ENCODE peak calls at places on chromosomes 11 and 22, in nine cellular contexts. One of them, this sample, is unnamed.

GRCh38 chr11:10257478-10257877 is 36.5 kb downstream of the SBF2 start:
- DNase-seq in activated effector memory CD4-positive, alpha-beta T cell treated with Interleukin-2 at 50 U/mL for 16 hours: no peak
- DNase-seq in amniotic stem cell: no peak
- DNase-seq in NCI-H2081: no peak
- DNase-seq in IMR-90: no peak
- DNase-seq in cortex of kidney: no peak
- DNase-seq in amygdala: no peak
- DNase-seq in A172: no peak
- DNase-seq in epithelial cell of esophagus: no peak
- DNase-seq in this sample: no peak

GRCh38 chr11:64852804-64853520 is 8.5 kb upstream of the CDC42BPG start:
- DNase-seq in activated effector memory CD4-positive, alpha-beta T cell treated with Interleukin-2 at 50 U/mL for 16 hours: no peak
- DNase-seq in amniotic stem cell: no peak
- DNase-seq in NCI-H2081: no peak
- DNase-seq in IMR-90: no peak
- DNase-seq in cortex of kidney: no peak
- DNase-seq in amygdala: no peak
- DNase-seq in A172: no peak
- DNase-seq in epithelial cell of esophagus: no peak
- DNase-seq in this sample: no peak

GRCh38 chr22:39456262-39457046 is at the start of gene MGAT3:
- DNase-seq in activated effector memory CD4-positive, alpha-beta T cell treated with Interleukin-2 at 50 U/mL for 16 hours: no peak
- DNase-seq in amniotic stem cell: no peak
- DNase-seq in NCI-H2081: no peak
- DNase-seq in IMR-90: no peak
- DNase-seq in cortex of kidney: no peak
- DNase-seq in amygdala: no peak
- DNase-seq in A172: no peak
- DNase-seq in epithelial cell of esophagus: no peak
- DNase-seq in this sample: no peak

GRCh38 chr11:19953909-19954308 is 206.4 kb downstream of the DBX1 start:
- DNase-seq in activated effector memory CD4-positive, alpha-beta T cell treated with Interleukin-2 at 50 U/mL for 16 hours: no peak
- DNase-seq in amniotic stem cell: peak; percentile 52
- DNase-seq in NCI-H2081: peak; percentile 49
- DNase-seq in IMR-90: peak; percentile 91
- DNase-seq in cortex of kidney: no peak
- DNase-seq in amygdala: no peak
- DNase-seq in A172: peak; percentile 83
- DNase-seq in epithelial cell of esophagus: peak; percentile 73
- DNase-seq in this sample: peak; percentile 33

GRCh38 chr11:73333626-73334199 is 25.6 kb downstream of the ARHGEF17 start:
- DNase-seq in activated effector memory CD4-positive, alpha-beta T cell treated with Interleukin-2 at 50 U/mL for 16 hours: no peak
- DNase-seq in amniotic stem cell: no peak
- DNase-seq in NCI-H2081: no peak
- DNase-seq in IMR-90: no peak
- DNase-seq in cortex of kidney: no peak
- DNase-seq in amygdala: no peak
- DNase-seq in A172: no peak
- DNase-seq in epithelial cell of esophagus: no peak
- DNase-seq in this sample: no peak

GRCh38 chr11:19076744-19077589 is 16.4 kb upstream of the MRGPRX2 start:
- DNase-seq in activated effector memory CD4-positive, alpha-beta T cell treated with Interleukin-2 at 50 U/mL for 16 hours: peak; percentile 32
- DNase-seq in amniotic stem cell: peak; percentile 20
- DNase-seq in NCI-H2081: peak; percentile 39
- DNase-seq in IMR-90: peak; percentile 19
- DNase-seq in cortex of kidney: no peak
- DNase-seq in amygdala: peak; percentile 37
- DNase-seq in A172: peak; percentile 56
- DNase-seq in epithelial cell of esophagus: peak; percentile 58
- DNase-seq in this sample: no peak

GRCh38 chr22:47878460-47878859 is 1116.0 kb downstream of the TBC1D22A start:
- DNase-seq in activated effector memory CD4-positive, alpha-beta T cell treated with Interleukin-2 at 50 U/mL for 16 hours: no peak
- DNase-seq in amniotic stem cell: no peak
- DNase-seq in NCI-H2081: no peak
- DNase-seq in IMR-90: no peak
- DNase-seq in cortex of kidney: no peak
- DNase-seq in amygdala: no peak
- DNase-seq in A172: no peak
- DNase-seq in epithelial cell of esophagus: no peak
- DNase-seq in this sample: no peak

GRCh38 chr11:76197941-76198640 is 8.2 kb downstream of the WNT11 start:
- DNase-seq in activated effector memory CD4-positive, alpha-beta T cell treated with Interleukin-2 at 50 U/mL for 16 hours: no peak
- DNase-seq in amniotic stem cell: no peak
- DNase-seq in NCI-H2081: no peak
- DNase-seq in IMR-90: no peak
- DNase-seq in cortex of kidney: no peak
- DNase-seq in amygdala: no peak
- DNase-seq in A172: no peak
- DNase-seq in epithelial cell of esophagus: peak; percentile 25
- DNase-seq in this sample: no peak

GRCh38 chr11:70705930-70706329 is 307.6 kb downstream of the CTTN start:
- DNase-seq in activated effector memory CD4-positive, alpha-beta T cell treated with Interleukin-2 at 50 U/mL for 16 hours: no peak
- DNase-seq in amniotic stem cell: no peak
- DNase-seq in NCI-H2081: no peak
- DNase-seq in IMR-90: no peak
- DNase-seq in cortex of kidney: no peak
- DNase-seq in amygdala: no peak
- DNase-seq in A172: no peak
- DNase-seq in epithelial cell of esophagus: no peak
- DNase-seq in this sample: no peak

GRCh38 chr11:12950681-12951080 is 58.4 kb upstream of the RASSF10 start:
- DNase-seq in activated effector memory CD4-positive, alpha-beta T cell treated with Interleukin-2 at 50 U/mL for 16 hours: no peak
- DNase-seq in amniotic stem cell: no peak
- DNase-seq in NCI-H2081: no peak
- DNase-seq in IMR-90: peak; percentile 43
- DNase-seq in cortex of kidney: no peak
- DNase-seq in amygdala: no peak
- DNase-seq in A172: no peak
- DNase-seq in epithelial cell of esophagus: peak; percentile 23
- DNase-seq in this sample: no peak

GRCh38 chr11:88231894-88232482 is 56.7 kb upstream of the RAB38 start:
- DNase-seq in activated effector memory CD4-positive, alpha-beta T cell treated with Interleukin-2 at 50 U/mL for 16 hours: no peak
- DNase-seq in amniotic stem cell: no peak
- DNase-seq in NCI-H2081: peak; percentile 29
- DNase-seq in IMR-90: peak; percentile 40
- DNase-seq in cortex of kidney: no peak
- DNase-seq in amygdala: no peak
- DNase-seq in A172: peak; percentile 11
- DNase-seq in epithelial cell of esophagus: peak; percentile 56
- DNase-seq in this sample: no peak

GRCh38 chr11:14974723-14975587 is 2.8 kb upstream of the CALCA start:
- DNase-seq in activated effector memory CD4-positive, alpha-beta T cell treated with Interleukin-2 at 50 U/mL for 16 hours: peak; percentile 38
- DNase-seq in amniotic stem cell: no peak
- DNase-seq in NCI-H2081: no peak
- DNase-seq in IMR-90: peak; percentile 20
- DNase-seq in cortex of kidney: no peak
- DNase-seq in amygdala: no peak
- DNase-seq in A172: no peak
- DNase-seq in epithelial cell of esophagus: peak; percentile 68
- DNase-seq in this sample: no peak

GRCh38 chr22:41181349-41182241 is 23.5 kb upstream of the L3MBTL2 start:
- DNase-seq in activated effector memory CD4-positive, alpha-beta T cell treated with Interleukin-2 at 50 U/mL for 16 hours: no peak
- DNase-seq in amniotic stem cell: no peak
- DNase-seq in NCI-H2081: peak; percentile 7
- DNase-seq in IMR-90: peak; percentile 66
- DNase-seq in cortex of kidney: no peak
- DNase-seq in amygdala: no peak
- DNase-seq in A172: peak; percentile 46
- DNase-seq in epithelial cell of esophagus: peak; percentile 85
- DNase-seq in this sample: no peak

GRCh38 chr22:50498322-50498861 is 9.1 kb downstream of the LMF2 start:
- DNase-seq in activated effector memory CD4-positive, alpha-beta T cell treated with Interleukin-2 at 50 U/mL for 16 hours: peak; percentile 59
- DNase-seq in amniotic stem cell: no peak
- DNase-seq in NCI-H2081: peak; percentile 67
- DNase-seq in IMR-90: peak; percentile 51
- DNase-seq in cortex of kidney: no peak
- DNase-seq in amygdala: peak; percentile 17
- DNase-seq in A172: peak; percentile 64
- DNase-seq in epithelial cell of esophagus: peak; percentile 73
- DNase-seq in this sample: peak; percentile 18

GRCh38 chr11:45843158-45843924 is 3.9 kb upstream of the CRY2 start:
- DNase-seq in activated effector memory CD4-positive, alpha-beta T cell treated with Interleukin-2 at 50 U/mL for 16 hours: peak; percentile 74
- DNase-seq in amniotic stem cell: peak; percentile 86
- DNase-seq in NCI-H2081: peak; percentile 90
- DNase-seq in IMR-90: peak; percentile 83
- DNase-seq in cortex of kidney: no peak
- DNase-seq in amygdala: peak; percentile 76
- DNase-seq in A172: peak; percentile 85
- DNase-seq in epithelial cell of esophagus: peak; percentile 88
- DNase-seq in this sample: peak; percentile 86

GRCh38 chr11:12110714-12111481 is 508 bp downstream of the MICAL2 start:
- DNase-seq in activated effector memory CD4-positive, alpha-beta T cell treated with Interleukin-2 at 50 U/mL for 16 hours: no peak
- DNase-seq in amniotic stem cell: no peak
- DNase-seq in NCI-H2081: peak; percentile 40
- DNase-seq in IMR-90: no peak
- DNase-seq in cortex of kidney: no peak
- DNase-seq in amygdala: peak; percentile 41
- DNase-seq in A172: no peak
- DNase-seq in epithelial cell of esophagus: no peak
- DNase-seq in this sample: no peak

GRCh38 chr11:82195251-82195650 is 538.4 kb downstream of the FAM181B start:
- DNase-seq in activated effector memory CD4-positive, alpha-beta T cell treated with Interleukin-2 at 50 U/mL for 16 hours: no peak
- DNase-seq in amniotic stem cell: no peak
- DNase-seq in NCI-H2081: no peak
- DNase-seq in IMR-90: no peak
- DNase-seq in cortex of kidney: no peak
- DNase-seq in amygdala: no peak
- DNase-seq in A172: no peak
- DNase-seq in epithelial cell of esophagus: no peak
- DNase-seq in this sample: no peak

GRCh38 chr11:70203749-70204465 is 811 bp downstream of the FADD start:
- DNase-seq in activated effector memory CD4-positive, alpha-beta T cell treated with Interleukin-2 at 50 U/mL for 16 hours: peak; percentile 78
- DNase-seq in amniotic stem cell: peak; percentile 73
- DNase-seq in NCI-H2081: peak; percentile 19
- DNase-seq in IMR-90: peak; percentile 86
- DNase-seq in cortex of kidney: no peak
- DNase-seq in amygdala: no peak
- DNase-seq in A172: peak; percentile 91
- DNase-seq in epithelial cell of esophagus: peak; percentile 94
- DNase-seq in this sample: no peak

GRCh38 chr11:119782021-119782420 is 53.0 kb upstream of the NECTIN1 start:
- DNase-seq in activated effector memory CD4-positive, alpha-beta T cell treated with Interleukin-2 at 50 U/mL for 16 hours: no peak
- DNase-seq in amniotic stem cell: no peak
- DNase-seq in NCI-H2081: no peak
- DNase-seq in IMR-90: no peak
- DNase-seq in cortex of kidney: no peak
- DNase-seq in amygdala: no peak
- DNase-seq in A172: no peak
- DNase-seq in epithelial cell of esophagus: no peak
- DNase-seq in this sample: no peak

GRCh38 chr11:62664405-62665074 is 470 bp downstream of the C11orf98 start:
- DNase-seq in activated effector memory CD4-positive, alpha-beta T cell treated with Interleukin-2 at 50 U/mL for 16 hours: no peak
- DNase-seq in amniotic stem cell: peak; percentile 66
- DNase-seq in NCI-H2081: peak; percentile 64
- DNase-seq in IMR-90: peak; percentile 50
- DNase-seq in cortex of kidney: no peak
- DNase-seq in amygdala: peak; percentile 49
- DNase-seq in A172: peak; percentile 59
- DNase-seq in epithelial cell of esophagus: peak; percentile 81
- DNase-seq in this sample: no peak

GRCh38 chr11:4589024-4589423 is 4.8 kb upstream of the OR52I1 start:
- DNase-seq in activated effector memory CD4-positive, alpha-beta T cell treated with Interleukin-2 at 50 U/mL for 16 hours: no peak
- DNase-seq in amniotic stem cell: no peak
- DNase-seq in NCI-H2081: no peak
- DNase-seq in IMR-90: no peak
- DNase-seq in cortex of kidney: no peak
- DNase-seq in amygdala: no peak
- DNase-seq in A172: no peak
- DNase-seq in epithelial cell of esophagus: no peak
- DNase-seq in this sample: no peak

GRCh38 chr11:121606354-121606753 is 153.6 kb upstream of the SORL1-AS1 start:
- DNase-seq in activated effector memory CD4-positive, alpha-beta T cell treated with Interleukin-2 at 50 U/mL for 16 hours: no peak
- DNase-seq in amniotic stem cell: no peak
- DNase-seq in NCI-H2081: no peak
- DNase-seq in IMR-90: peak; percentile 23
- DNase-seq in cortex of kidney: no peak
- DNase-seq in amygdala: no peak
- DNase-seq in A172: peak; percentile 28
- DNase-seq in epithelial cell of esophagus: no peak
- DNase-seq in this sample: no peak

GRCh38 chr22:37229805-37230672 is 14.0 kb downstream of the RAC2 start:
- DNase-seq in activated effector memory CD4-positive, alpha-beta T cell treated with Interleukin-2 at 50 U/mL for 16 hours: peak; percentile 85
- DNase-seq in amniotic stem cell: no peak
- DNase-seq in NCI-H2081: no peak
- DNase-seq in IMR-90: peak; percentile 51
- DNase-seq in cortex of kidney: no peak
- DNase-seq in amygdala: no peak
- DNase-seq in A172: peak; percentile 80
- DNase-seq in epithelial cell of esophagus: peak; percentile 72
- DNase-seq in this sample: no peak

GRCh38 chr11:114216804-114217195 is 79.4 kb upstream of the NNMT start:
- DNase-seq in activated effector memory CD4-positive, alpha-beta T cell treated with Interleukin-2 at 50 U/mL for 16 hours: no peak
- DNase-seq in amniotic stem cell: no peak
- DNase-seq in NCI-H2081: no peak
- DNase-seq in IMR-90: no peak
- DNase-seq in cortex of kidney: no peak
- DNase-seq in amygdala: no peak
- DNase-seq in A172: no peak
- DNase-seq in epithelial cell of esophagus: no peak
- DNase-seq in this sample: no peak

GRCh38 chr22:45154383-45154782 is 9.3 kb upstream of the NUP50 start:
- DNase-seq in activated effector memory CD4-positive, alpha-beta T cell treated with Interleukin-2 at 50 U/mL for 16 hours: no peak
- DNase-seq in amniotic stem cell: no peak
- DNase-seq in NCI-H2081: no peak
- DNase-seq in IMR-90: peak; percentile 67
- DNase-seq in cortex of kidney: no peak
- DNase-seq in amygdala: no peak
- DNase-seq in A172: peak; percentile 41
- DNase-seq in epithelial cell of esophagus: peak; percentile 58
- DNase-seq in this sample: no peak

GRCh38 chr11:43410394-43410793 is 51.7 kb downstream of the TTC17 start:
- DNase-seq in activated effector memory CD4-positive, alpha-beta T cell treated with Interleukin-2 at 50 U/mL for 16 hours: no peak
- DNase-seq in amniotic stem cell: no peak
- DNase-seq in NCI-H2081: no peak
- DNase-seq in IMR-90: no peak
- DNase-seq in cortex of kidney: no peak
- DNase-seq in amygdala: no peak
- DNase-seq in A172: no peak
- DNase-seq in epithelial cell of esophagus: no peak
- DNase-seq in this sample: no peak

GRCh38 chr22:23256986-23257888 is 76.9 kb downstream of the BCR start:
- DNase-seq in activated effector memory CD4-positive, alpha-beta T cell treated with Interleukin-2 at 50 U/mL for 16 hours: no peak
- DNase-seq in amniotic stem cell: no peak
- DNase-seq in NCI-H2081: no peak
- DNase-seq in IMR-90: no peak
- DNase-seq in cortex of kidney: no peak
- DNase-seq in amygdala: no peak
- DNase-seq in A172: no peak
- DNase-seq in epithelial cell of esophagus: peak; percentile 61
- DNase-seq in this sample: no peak

GRCh38 chr11:58629857-58630256 is 7.4 kb downstream of the CNTF start:
- DNase-seq in activated effector memory CD4-positive, alpha-beta T cell treated with Interleukin-2 at 50 U/mL for 16 hours: no peak
- DNase-seq in amniotic stem cell: peak; percentile 24
- DNase-seq in NCI-H2081: peak; percentile 23
- DNase-seq in IMR-90: peak; percentile 71
- DNase-seq in cortex of kidney: no peak
- DNase-seq in amygdala: no peak
- DNase-seq in A172: peak; percentile 23
- DNase-seq in epithelial cell of esophagus: peak; percentile 58
- DNase-seq in this sample: no peak

GRCh38 chr11:126655807-126656128 is 300.3 kb downstream of the ST3GAL4 start:
- DNase-seq in activated effector memory CD4-positive, alpha-beta T cell treated with Interleukin-2 at 50 U/mL for 16 hours: no peak
- DNase-seq in amniotic stem cell: no peak
- DNase-seq in NCI-H2081: no peak
- DNase-seq in IMR-90: peak; percentile 41
- DNase-seq in cortex of kidney: no peak
- DNase-seq in amygdala: no peak
- DNase-seq in A172: no peak
- DNase-seq in epithelial cell of esophagus: peak; percentile 54
- DNase-seq in this sample: no peak

GRCh38 chr11:61532136-61533038 is 23.8 kb downstream of the LRRC10B start:
- DNase-seq in activated effector memory CD4-positive, alpha-beta T cell treated with Interleukin-2 at 50 U/mL for 16 hours: peak; percentile 14
- DNase-seq in amniotic stem cell: no peak
- DNase-seq in NCI-H2081: peak; percentile 8
- DNase-seq in IMR-90: no peak
- DNase-seq in cortex of kidney: no peak
- DNase-seq in amygdala: no peak
- DNase-seq in A172: peak; percentile 45
- DNase-seq in epithelial cell of esophagus: peak; percentile 58
- DNase-seq in this sample: no peak

GRCh38 chr11:108967571-108967970 is 302.7 kb downstream of the DDX10 start:
- DNase-seq in activated effector memory CD4-positive, alpha-beta T cell treated with Interleukin-2 at 50 U/mL for 16 hours: no peak
- DNase-seq in amniotic stem cell: no peak
- DNase-seq in NCI-H2081: no peak
- DNase-seq in IMR-90: no peak
- DNase-seq in cortex of kidney: no peak
- DNase-seq in amygdala: no peak
- DNase-seq in A172: no peak
- DNase-seq in epithelial cell of esophagus: no peak
- DNase-seq in this sample: peak; percentile 67